ENCODE peak calls at places on chromosomes 16 and 17, in six cellular contexts. I is activated naive CD8-positive, alpha-beta T cell treated with anti-CD3 and anti-CD28 coated beads for 36 hours; Y is activated CD8-positive, alpha-beta memory T cell treated with anti-CD3 and anti-CD28 coated beads for 4 hours; U is GM13976; D is hippocampal formation; Q is ovary. O is an unnamed sample.

GRCh38 chr16:4314532-4315184 is 1.2 kb upstream of the GLIS2 start:
- DNase-seq in I (no peak), Y (no peak), U (no peak), D (no peak), Q (peak; percentile 76), O (peak; percentile 89)

GRCh38 chr16:4537376-4538066 is 1.1 kb downstream of the CDIP1 start:
- DNase-seq in I (peak; percentile 25), Y (no peak), U (no peak), D (no peak), Q (peak; percentile 65), O (peak; percentile 89)

GRCh38 chr17:72362466-72363335 is 241.9 kb downstream of the SOX9 start:
- DNase-seq in I (no peak), Y (no peak), U (no peak), D (no peak), Q (no peak), O (no peak)

GRCh38 chr17:16398270-16399267 is 16.8 kb upstream of the TRPV2 start:
- DNase-seq in I (no peak), Y (no peak), U (no peak), D (no peak), Q (no peak), O (no peak)

GRCh38 chr17:36743130-36743529 is 141.7 kb downstream of the MRM1 start:
- DNase-seq in I (no peak), Y (no peak), U (no peak), D (no peak), Q (no peak), O (peak; percentile 79)

GRCh38 chr17:27457731-27458523 is 1.7 kb downstream of the KSR1 start:
- DNase-seq in I (no peak), Y (no peak), U (peak; percentile 57), D (no peak), Q (no peak), O (no peak)

GRCh38 chr17:77693776-77694175 is 264.7 kb upstream of the TNRC6C start:
- DNase-seq in I (no peak), Y (no peak), U (no peak), D (no peak), Q (no peak), O (no peak)

GRCh38 chr16:80299416-80299815 is 241.4 kb upstream of the DYNLRB2 start:
- DNase-seq in I (no peak), Y (no peak), U (no peak), D (no peak), Q (no peak), O (no peak)

GRCh38 chr17:70098030-70098429 is 23.0 kb downstream of the KCNJ16 start:
- DNase-seq in I (no peak), Y (no peak), U (no peak), D (no peak), Q (no peak), O (no peak)

GRCh38 chr17:8151641-8152111 is 528 bp downstream of the PER1 start:
- DNase-seq in I (peak; percentile 55), Y (no peak), U (no peak), D (peak; percentile 62), Q (peak; percentile 96), O (peak; percentile 88)

GRCh38 chr16:25823891-25824290 is 132.1 kb downstream of the HS3ST4 start:
- DNase-seq in I (no peak), Y (no peak), U (no peak), D (no peak), Q (no peak), O (peak; percentile 72)

GRCh38 chr17:37358098-37358829 is 17.5 kb upstream of the C17orf78 start:
- DNase-seq in I (peak; percentile 60), Y (no peak), U (peak; percentile 67), D (peak; percentile 62), Q (peak; percentile 66), O (peak; percentile 69)

GRCh38 chr16:69193860-69194259 is 6.9 kb downstream of the SNTB2 start:
- DNase-seq in I (no peak), Y (no peak), U (no peak), D (no peak), Q (no peak), O (no peak)

GRCh38 chr16:4140652-4141051 is 24.4 kb upstream of the ADCY9 start:
- DNase-seq in I (no peak), Y (no peak), U (no peak), D (no peak), Q (no peak), O (no peak)

GRCh38 chr17:39776267-39776666 is 38.5 kb downstream of the GRB7 start:
- DNase-seq in I (no peak), Y (no peak), U (no peak), D (no peak), Q (no peak), O (no peak)

GRCh38 chr17:29570521-29570920 is 2.0 kb downstream of the TP53I13 start:
- DNase-seq in I (no peak), Y (no peak), U (no peak), D (no peak), Q (no peak), O (no peak)

GRCh38 chr16:89633064-89633631 is 19.7 kb downstream of the DPEP1 start:
- DNase-seq in I (no peak), Y (no peak), U (no peak), D (no peak), Q (no peak), O (no peak)

GRCh38 chr17:43444223-43445008 is 39.4 kb upstream of the DHX8 start:
- DNase-seq in I (no peak), Y (no peak), U (no peak), D (no peak), Q (no peak), O (no peak)

GRCh38 chr16:66315210-66315825 is 51.2 kb upstream of the CDH5 start:
- DNase-seq in I (peak; percentile 29), Y (peak; percentile 39), U (peak; percentile 85), D (peak; percentile 34), Q (peak; percentile 63), O (no peak)

GRCh38 chr16:67158637-67159600 is 790 bp downstream of the TRADD start:
- DNase-seq in I (peak; percentile 85), Y (peak; percentile 68), U (peak; percentile 84), D (no peak), Q (peak; percentile 68), O (peak; percentile 81)

GRCh38 chr16:86211800-86212199 is 298.5 kb upstream of the FOXF1 start:
- DNase-seq in I (no peak), Y (no peak), U (no peak), D (no peak), Q (no peak), O (no peak)

GRCh38 chr17:74742153-74742515 is 5.1 kb downstream of the RAB37 start:
- DNase-seq in I (peak; percentile 59), Y (no peak), U (peak; percentile 67), D (no peak), Q (no peak), O (peak; percentile 60)

GRCh38 chr16:85227924-85228462 is 115.7 kb upstream of the CIBAR2 start:
- DNase-seq in I (no peak), Y (no peak), U (peak; percentile 72), D (no peak), Q (no peak), O (peak; percentile 79)

GRCh38 chr16:83100679-83101078 is 473.9 kb downstream of the CDH13 start:
- DNase-seq in I (no peak), Y (no peak), U (no peak), D (no peak), Q (no peak), O (no peak)

GRCh38 chr16:9545500-9546437 is 454.3 kb downstream of the HAPSTR1 start:
- DNase-seq in I (no peak), Y (no peak), U (no peak), D (no peak), Q (no peak), O (no peak)

GRCh38 chr16:6016530-6017184 is 919.1 kb upstream of the EEF2KMT start:
- DNase-seq in I (no peak), Y (no peak), U (no peak), D (no peak), Q (no peak), O (no peak)

GRCh38 chr17:57943645-57944044 is 11.6 kb downstream of the CUEDC1 start:
- DNase-seq in I (no peak), Y (no peak), U (no peak), D (no peak), Q (no peak), O (no peak)

GRCh38 chr17:81020767-81021497 is 14.0 kb upstream of the BAIAP2 start:
- DNase-seq in I (no peak), Y (no peak), U (no peak), D (no peak), Q (peak; percentile 54), O (peak; percentile 88)

GRCh38 chr16:878071-878784 is 77.7 kb upstream of the GNG13 start:
- DNase-seq in I (no peak), Y (no peak), U (no peak), D (no peak), Q (no peak), O (no peak)

GRCh38 chr17:8799001-8799850 is at the start of gene MFSD6L:
- DNase-seq in I (peak; percentile 15), Y (no peak), U (no peak), D (no peak), Q (no peak), O (peak; percentile 89)

GRCh38 chr16:15404792-15405191 is 9.2 kb downstream of the MPV17L start:
- DNase-seq in I (no peak), Y (no peak), U (no peak), D (no peak), Q (peak; percentile 60), O (peak; percentile 25)

GRCh38 chr17:71975331-71975801 is 145.5 kb upstream of the SOX9 start:
- DNase-seq in I (no peak), Y (no peak), U (no peak), D (peak; percentile 13), Q (peak; percentile 33), O (no peak)

GRCh38 chr17:27471321-27472269 is 15.3 kb downstream of the KSR1 start:
- DNase-seq in I (peak; percentile 90), Y (peak; percentile 66), U (peak; percentile 64), D (no peak), Q (no peak), O (no peak)

O was measured in upper lobe of left lung.